ENCODE peak calls at places on chromosomes 6 and 20, in four cellular contexts. One of them, this sample, is unnamed.

GRCh38 chr20:25290646-25291431 is 43.0 kb downstream of the PYGB start:
- DNase-seq in cardiac fibroblast: no peak
- DNase-seq in natural killer cell: no peak
- DNase-seq in A673: no peak
- DNase-seq in this sample: no peak

GRCh38 chr6:7086488-7086887 is 21.3 kb upstream of the RREB1 start:
- DNase-seq in cardiac fibroblast: peak; percentile 33
- DNase-seq in natural killer cell: no peak
- DNase-seq in A673: no peak
- DNase-seq in this sample: no peak

GRCh38 chr20:57524511-57525176 is at the start of gene CTCFL:
- DNase-seq in cardiac fibroblast: no peak
- DNase-seq in natural killer cell: no peak
- DNase-seq in A673: no peak
- DNase-seq in this sample: no peak

GRCh38 chr6:163813979-163814493 is 399.5 kb downstream of the QKI start:
- DNase-seq in cardiac fibroblast: no peak
- DNase-seq in natural killer cell: no peak
- DNase-seq in A673: no peak
- DNase-seq in this sample: no peak

GRCh38 chr6:139201378-139201777 is 66.5 kb downstream of the HECA start:
- DNase-seq in cardiac fibroblast: no peak
- DNase-seq in natural killer cell: no peak
- DNase-seq in A673: no peak
- DNase-seq in this sample: no peak

GRCh38 chr6:156779206-156780116 is 2.3 kb downstream of the ARID1B start:
- DNase-seq in cardiac fibroblast: peak; percentile 33
- DNase-seq in natural killer cell: peak; percentile 33
- DNase-seq in A673: peak; percentile 54
- DNase-seq in this sample: no peak

GRCh38 chr6:11492444-11493300 is 44.9 kb upstream of the TMEM170B start:
- DNase-seq in cardiac fibroblast: no peak
- DNase-seq in natural killer cell: no peak
- DNase-seq in A673: no peak
- DNase-seq in this sample: no peak

GRCh38 chr20:37524859-37525708 is 2.6 kb downstream of the BLCAP start:
- DNase-seq in cardiac fibroblast: no peak
- DNase-seq in natural killer cell: no peak
- DNase-seq in A673: no peak
- DNase-seq in this sample: no peak

GRCh38 chr6:1821188-1822183 is 211.8 kb downstream of the FOXC1 start:
- DNase-seq in cardiac fibroblast: peak; percentile 52
- DNase-seq in natural killer cell: no peak
- DNase-seq in A673: peak; percentile 25
- DNase-seq in this sample: no peak

GRCh38 chr6:133741375-133741861 is 147.5 kb upstream of the TCF21 start:
- DNase-seq in cardiac fibroblast: peak; percentile 30
- DNase-seq in natural killer cell: no peak
- DNase-seq in A673: no peak
- DNase-seq in this sample: no peak

GRCh38 chr20:35607003-35607735 is 8.5 kb upstream of the SPAG4 start:
- DNase-seq in cardiac fibroblast: no peak
- DNase-seq in natural killer cell: no peak
- DNase-seq in A673: no peak
- DNase-seq in this sample: no peak

DNA sequence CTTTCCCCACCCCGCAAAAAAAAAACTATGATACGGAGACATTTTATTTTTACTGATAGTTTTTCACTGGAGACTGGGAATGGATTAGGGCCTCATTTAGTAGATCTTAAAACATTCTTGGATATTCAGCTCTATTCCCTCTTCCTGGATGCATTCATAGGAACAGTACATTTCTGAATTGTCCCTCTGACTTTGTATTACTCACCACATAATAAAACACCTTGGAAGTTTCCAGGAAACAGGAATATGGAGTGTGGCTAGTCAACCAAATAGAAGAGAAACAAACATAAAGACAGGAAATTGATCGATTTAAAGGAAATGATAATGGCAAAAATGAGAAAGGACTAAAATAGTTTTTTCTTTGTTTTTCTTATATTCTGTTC is 147.7 kb downstream of the GPX5 start:
- DNase-seq in cardiac fibroblast: no peak
- DNase-seq in natural killer cell: no peak
- DNase-seq in A673: no peak
- DNase-seq in this sample: no peak
- TF ChIP-seq CTCF in cardiac fibroblast: no peak
- TF ChIP-seq CTCF in natural killer cell: no peak
- TF ChIP-seq CTCF in A673: no peak
- TF ChIP-seq CTCF in this sample: no peak

DNA sequence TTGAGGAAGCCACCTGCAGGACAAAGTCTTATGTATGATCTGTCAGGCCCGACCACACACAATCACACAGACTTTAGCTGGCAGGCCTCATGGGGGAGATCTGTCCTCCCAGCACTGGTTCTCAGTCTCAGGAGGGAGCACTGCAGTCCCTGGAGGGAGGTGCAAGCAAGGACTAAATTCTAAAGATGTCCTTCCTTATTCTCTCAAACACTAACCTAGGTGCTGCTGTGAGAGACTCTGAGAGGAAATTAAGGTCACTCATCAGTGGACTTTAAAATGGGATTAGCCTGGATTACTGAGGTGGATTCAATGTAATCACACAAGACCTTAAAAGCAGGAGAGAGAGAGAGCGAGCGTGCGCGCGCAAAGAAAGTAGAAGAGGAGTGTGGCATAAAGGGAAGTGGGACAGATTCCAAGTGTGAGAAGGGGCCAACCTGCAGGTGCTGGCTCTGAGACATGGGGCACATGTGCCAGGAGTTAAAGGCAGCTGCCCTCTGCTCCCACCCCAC is 14.3 kb downstream of the GLO1 start:
- DNase-seq in cardiac fibroblast: no peak
- DNase-seq in natural killer cell: no peak
- DNase-seq in A673: no peak
- DNase-seq in this sample: no peak
- TF ChIP-seq CTCF in cardiac fibroblast: no peak
- TF ChIP-seq CTCF in natural killer cell: no peak
- TF ChIP-seq CTCF in A673: no peak
- TF ChIP-seq CTCF in this sample: no peak

GRCh38 chr20:53411129-53411528 is 182.5 kb downstream of the ZNF217 start:
- DNase-seq in cardiac fibroblast: no peak
- DNase-seq in natural killer cell: no peak
- DNase-seq in A673: no peak
- DNase-seq in this sample: no peak

GRCh38 chr20:53409177-53409576 is 184.5 kb downstream of the ZNF217 start:
- DNase-seq in cardiac fibroblast: no peak
- DNase-seq in natural killer cell: no peak
- DNase-seq in A673: no peak
- DNase-seq in this sample: no peak

GRCh38 chr20:53408728-53409157 is 184.9 kb downstream of the ZNF217 start:
- DNase-seq in cardiac fibroblast: no peak
- DNase-seq in natural killer cell: no peak
- DNase-seq in A673: peak; percentile 18
- DNase-seq in this sample: no peak

GRCh38 chr20:53413188-53413631 is 180.4 kb downstream of the ZNF217 start:
- DNase-seq in cardiac fibroblast: no peak
- DNase-seq in natural killer cell: peak; percentile 23
- DNase-seq in A673: no peak
- DNase-seq in this sample: no peak

DNA sequence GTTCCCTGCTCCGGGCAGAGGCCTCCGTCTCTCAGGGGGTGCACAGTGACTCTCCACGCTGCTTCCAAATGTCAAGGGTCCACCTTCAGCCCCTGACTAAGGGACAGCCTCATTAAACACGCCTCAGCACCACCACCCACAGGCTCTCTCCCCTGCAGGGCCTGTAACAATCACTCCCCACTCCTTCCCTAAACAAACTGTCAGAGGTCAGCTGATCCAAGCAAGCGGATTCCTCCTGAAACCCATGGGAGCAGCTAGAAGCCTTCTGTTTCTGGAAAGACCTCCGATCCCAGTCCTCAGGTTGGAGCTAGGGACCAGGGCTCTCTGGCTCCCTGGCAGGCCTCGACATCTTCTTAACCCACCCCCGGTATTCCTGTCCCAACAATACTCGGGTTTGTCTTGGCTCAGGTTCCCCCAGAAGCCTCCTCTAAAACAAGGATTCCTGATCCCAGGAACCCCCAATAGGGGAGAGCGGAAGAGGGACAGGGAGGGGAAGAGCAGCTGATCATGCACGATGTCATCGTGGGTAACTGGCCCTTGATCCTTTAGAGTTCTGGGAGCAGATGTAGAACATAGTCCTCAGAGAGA is 180.9 kb downstream of the ZNF217 start:
- DNase-seq in cardiac fibroblast: no peak
- DNase-seq in natural killer cell: no peak
- DNase-seq in A673: no peak
- DNase-seq in this sample: no peak
- TF ChIP-seq CTCF in cardiac fibroblast: no peak
- TF ChIP-seq CTCF in natural killer cell: no peak
- TF ChIP-seq CTCF in A673: no peak
- TF ChIP-seq CTCF in this sample: no peak

GRCh38 chr6:52514514-52514913 is 62.3 kb downstream of the TRAM2 start:
- DNase-seq in cardiac fibroblast: peak; percentile 90
- DNase-seq in natural killer cell: no peak
- DNase-seq in A673: peak; percentile 34
- DNase-seq in this sample: no peak

GRCh38 chr6:52516269-52516668 is 60.6 kb downstream of the TRAM2 start:
- DNase-seq in cardiac fibroblast: no peak
- DNase-seq in natural killer cell: no peak
- DNase-seq in A673: no peak
- DNase-seq in this sample: no peak

GRCh38 chr6:52513896-52514295 is 63.0 kb downstream of the TRAM2 start:
- DNase-seq in cardiac fibroblast: no peak
- DNase-seq in natural killer cell: no peak
- DNase-seq in A673: no peak
- DNase-seq in this sample: no peak

GRCh38 chr6:52516943-52517342 is 59.9 kb downstream of the TRAM2 start:
- DNase-seq in cardiac fibroblast: no peak
- DNase-seq in natural killer cell: no peak
- DNase-seq in A673: no peak
- DNase-seq in this sample: no peak

DNA sequence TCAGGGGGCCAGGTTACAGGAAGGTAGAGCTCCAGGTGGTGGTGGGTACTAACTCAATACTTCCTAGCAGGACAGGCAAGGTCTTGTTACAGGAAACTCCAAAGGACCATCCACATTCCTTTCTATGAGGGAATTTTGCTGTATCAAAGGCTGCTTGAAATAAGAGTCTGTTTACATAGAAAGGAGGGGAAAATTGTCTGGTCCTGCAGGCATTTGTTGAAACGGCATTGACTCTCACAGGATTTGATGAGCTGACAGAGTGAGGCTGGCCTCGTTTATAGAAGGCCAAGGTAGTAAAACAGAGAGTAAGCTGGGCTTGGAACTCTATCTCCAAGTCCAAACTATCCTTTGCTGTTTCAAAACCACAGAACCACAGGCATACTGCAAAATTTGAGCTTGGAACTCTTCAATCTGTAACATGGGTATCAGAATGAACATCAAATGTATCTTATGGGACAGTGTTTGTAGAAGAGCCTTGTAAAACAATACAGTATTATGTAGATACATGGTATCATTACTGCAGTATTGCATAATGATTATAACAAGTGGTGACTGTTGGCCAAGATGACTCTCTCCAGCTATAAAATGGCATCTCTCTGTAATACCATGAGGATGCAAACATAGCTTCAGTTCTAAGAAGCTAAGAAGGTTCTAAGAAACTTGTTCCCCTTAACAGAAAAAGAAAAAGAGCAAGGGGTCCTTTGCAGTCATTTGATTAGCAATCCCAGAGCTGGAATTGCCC is 61.5 kb downstream of the TRAM2 start:
- DNase-seq in cardiac fibroblast: no peak
- DNase-seq in natural killer cell: no peak
- DNase-seq in A673: no peak
- DNase-seq in this sample: no peak
- TF ChIP-seq CTCF in cardiac fibroblast: no peak
- TF ChIP-seq CTCF in natural killer cell: no peak
- TF ChIP-seq CTCF in A673: no peak
- TF ChIP-seq CTCF in this sample: no peak

DNA sequence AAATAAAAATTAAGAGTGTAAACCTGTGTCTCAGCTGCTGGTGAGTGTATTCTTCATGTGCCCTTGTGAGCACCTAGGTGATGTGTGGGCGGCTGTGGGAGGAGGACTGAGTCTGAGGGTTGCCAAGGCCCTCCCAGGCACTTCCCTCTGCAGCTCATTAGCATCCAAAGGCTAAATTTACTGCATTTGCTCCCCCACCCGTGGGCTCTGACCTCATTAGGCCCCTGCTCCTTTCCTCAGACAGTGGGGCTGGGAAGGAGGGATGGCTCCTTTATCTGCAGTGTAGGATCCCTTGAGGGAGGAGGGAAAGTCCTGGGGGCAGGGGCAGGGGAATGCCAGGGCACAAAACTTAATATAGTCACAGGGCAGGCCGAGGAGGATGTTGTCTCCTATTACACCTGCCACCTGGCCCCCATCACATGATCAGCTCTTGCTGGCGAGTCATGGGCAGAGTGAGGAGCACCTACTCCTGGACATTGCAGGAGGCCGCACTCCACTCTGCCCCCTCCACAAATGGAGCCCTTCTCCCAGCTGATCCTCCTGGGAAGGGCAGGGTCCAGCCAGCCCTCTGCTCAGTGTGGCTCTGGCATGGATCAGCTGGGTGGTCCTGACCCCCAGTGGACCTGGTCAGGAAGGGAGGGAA is 133.2 kb downstream of the MRPL14 start:
- DNase-seq in cardiac fibroblast: no peak
- DNase-seq in natural killer cell: no peak
- DNase-seq in A673: no peak
- DNase-seq in this sample: peak; percentile 23
- TF ChIP-seq CTCF in cardiac fibroblast: no peak
- TF ChIP-seq CTCF in natural killer cell: no peak
- TF ChIP-seq CTCF in A673: no peak
- TF ChIP-seq CTCF in this sample: no peak

GRCh38 chr6:109695468-109695867 is 4.4 kb downstream of the FIG4 start:
- DNase-seq in cardiac fibroblast: peak; percentile 28
- DNase-seq in natural killer cell: no peak
- DNase-seq in A673: no peak
- DNase-seq in this sample: no peak
- TF ChIP-seq CTCF in cardiac fibroblast: no peak
- TF ChIP-seq CTCF in natural killer cell: no peak
- TF ChIP-seq CTCF in A673: peak; percentile 21
- TF ChIP-seq CTCF in this sample: no peak

DNA sequence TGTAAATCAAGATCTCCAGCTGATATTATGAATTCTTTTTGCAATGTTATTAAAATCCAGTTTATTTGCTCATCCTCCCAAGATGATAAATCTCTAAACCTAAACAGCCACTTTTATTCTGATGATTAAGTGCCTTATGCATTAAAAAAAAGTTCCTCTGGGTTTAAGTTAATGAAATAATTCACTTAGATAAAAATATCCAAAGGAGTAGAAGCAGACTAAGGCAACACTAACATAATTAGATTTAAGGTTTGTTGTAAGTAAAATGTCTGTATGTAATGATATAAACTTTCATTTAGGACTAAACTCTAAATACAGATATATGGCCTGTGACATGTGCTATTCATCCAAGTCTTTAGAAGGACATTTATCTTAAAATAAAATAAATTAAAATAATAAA is 457.2 kb downstream of the TENT5A start:
- DNase-seq in cardiac fibroblast: no peak
- DNase-seq in natural killer cell: no peak
- DNase-seq in A673: no peak
- DNase-seq in this sample: no peak
- TF ChIP-seq CTCF in cardiac fibroblast: no peak
- TF ChIP-seq CTCF in natural killer cell: no peak
- TF ChIP-seq CTCF in A673: no peak
- TF ChIP-seq CTCF in this sample: no peak

GRCh38 chr6:68958327-68958726 is 323.2 kb downstream of the ADGRB3 start:
- DNase-seq in cardiac fibroblast: peak; percentile 26
- DNase-seq in natural killer cell: no peak
- DNase-seq in A673: peak; percentile 53
- DNase-seq in this sample: no peak
- TF ChIP-seq CTCF in cardiac fibroblast: no peak
- TF ChIP-seq CTCF in natural killer cell: no peak
- TF ChIP-seq CTCF in A673: peak; percentile 48
- TF ChIP-seq CTCF in this sample: no peak

This sample was measured in omental fat pad.